ENCODE peak calls at places on chromosomes 2 and 18, in four cellular contexts. E is HFFc6; X is neural crest cell; P is CD4-positive, alpha-beta T cell. O is an unnamed sample.

GRCh38 chr2:110804915-110805314 is 72.5 kb downstream of the ACOXL start:
- DNase-seq in X (no peak), P (peak; percentile 8), E (no peak), O (no peak)

GRCh38 chr18:79439201-79440023 is 43.7 kb downstream of the NFATC1 start:
- DNase-seq in P (peak; percentile 29), E (peak; percentile 11), X (no peak), O (no peak)

GRCh38 chr18:44927127-44927849 is 246.6 kb downstream of the SETBP1 start:
- DNase-seq in X (no peak), P (no peak), E (peak; percentile 22), O (no peak)

GRCh38 chr18:58640428-58640805 is 11.5 kb upstream of the ALPK2 start:
- DNase-seq in X (no peak), E (no peak), P (no peak), O (no peak)

GRCh38 chr2:176109226-176109954 is 2.3 kb downstream of the HOXD11 start:
- DNase-seq in E (no peak), P (no peak), X (no peak), O (no peak)

GRCh38 chr18:4544131-4544530 is 89.0 kb upstream of the DLGAP1 start:
- DNase-seq in X (no peak), P (no peak), E (no peak), O (no peak)

GRCh38 chr18:10015941-10016819 is 102.4 kb downstream of the VAPA start:
- DNase-seq in P (no peak), X (no peak), E (peak; percentile 96), O (no peak)

GRCh38 chr2:122007577-122007976 is 252.1 kb downstream of the TSN start:
- DNase-seq in X (no peak), P (no peak), E (no peak), O (no peak)

GRCh38 chr2:6876299-6876698 is 1.3 kb upstream of the RSAD2 start:
- DNase-seq in E (no peak), X (no peak), P (no peak), O (no peak)

GRCh38 chr18:31015715-31016459 is 26.7 kb downstream of the DSC3 start:
- DNase-seq in P (no peak), X (no peak), E (no peak), O (no peak)

GRCh38 chr2:102660070-102660469 is 40.7 kb downstream of the SLC9A2 start:
- DNase-seq in P (no peak), X (no peak), E (no peak), O (no peak)

GRCh38 chr18:11514267-11514666 is 95.1 kb upstream of the SLC35G4 start:
- DNase-seq in P (no peak), X (no peak), E (no peak), O (no peak)

GRCh38 chr18:77209587-77209986 is 40.1 kb upstream of the GALR1 start:
- DNase-seq in E (peak; percentile 36), X (no peak), P (no peak), O (no peak)

GRCh38 chr18:13107074-13107473 is 111.5 kb upstream of the LDLRAD4 start:
- DNase-seq in P (no peak), X (no peak), E (no peak), O (no peak)

GRCh38 chr2:69095246-69095645 is 82.3 kb downstream of the ANTXR1 start:
- DNase-seq in E (peak; percentile 60), X (no peak), P (no peak), O (no peak)

GRCh38 chr2:37583867-37584266 is 87.6 kb downstream of the CDC42EP3 start:
- DNase-seq in X (no peak), P (no peak), E (peak; percentile 32), O (no peak)

GRCh38 chr2:12652723-12653122 is 64.0 kb upstream of the TRIB2 start:
- DNase-seq in P (no peak), E (no peak), X (no peak), O (no peak)

GRCh38 chr2:83022631-83023210 is 1436.4 kb downstream of the SUCLG1 start:
- DNase-seq in P (no peak), E (no peak), X (no peak), O (no peak)

GRCh38 chr2:203898697-203899096 is 31.1 kb downstream of the CTLA4 start:
- DNase-seq in X (no peak), E (no peak), P (no peak), O (no peak)

GRCh38 chr18:682833-683232 is 25.4 kb downstream of the TYMS start:
- DNase-seq in X (no peak), E (no peak), P (no peak), O (no peak)

GRCh38 chr2:220682616-220683015 is 889.5 kb downstream of the EPHA4 start:
- DNase-seq in P (no peak), E (peak; percentile 23), X (no peak), O (no peak)

GRCh38 chr18:79069792-79070151 is 578 bp downstream of the ATP9B start:
- DNase-seq in E (no peak), X (no peak), P (no peak), O (no peak)

GRCh38 chr2:47651296-47651695 is 131.6 kb upstream of the MSH6 start:
- DNase-seq in E (no peak), P (no peak), X (no peak), O (no peak)

GRCh38 chr2:25491966-25492532 is 150.3 kb upstream of the DNMT3A start:
- DNase-seq in P (no peak), X (no peak), E (no peak), O (no peak)

GRCh38 chr18:77106331-77106730 is 26.3 kb downstream of the MBP start:
- DNase-seq in X (no peak), P (peak; percentile 77), E (no peak), O (no peak)

GRCh38 chr2:45943231-45944044 is 292.0 kb downstream of the PRKCE start:
- DNase-seq in E (no peak), X (no peak), P (no peak), O (no peak)

GRCh38 chr2:6181525-6182270 is 489.5 kb downstream of the SOX11 start:
- DNase-seq in X (no peak), P (no peak), E (no peak), O (no peak)

GRCh38 chr2:153641046-153641445 is 162.5 kb upstream of the RPRM start:
- DNase-seq in P (no peak), E (no peak), X (no peak), O (no peak)

GRCh38 chr2:215210082-215210481 is 71.7 kb upstream of the ABCA12 start:
- DNase-seq in P (no peak), E (no peak), X (no peak), O (no peak)

GRCh38 chr2:176107731-176108181 is 676 bp downstream of the HOXD11 start:
- DNase-seq in E (no peak), P (no peak), X (no peak), O (no peak)

GRCh38 chr2:75475049-75475448 is 85.7 kb downstream of the EVA1A start:
- DNase-seq in P (no peak), X (no peak), E (no peak), O (no peak)

GRCh38 chr2:44615950-44616518 is 254.3 kb downstream of the CAMKMT start:
- DNase-seq in P (no peak), E (no peak), X (peak; percentile 2), O (no peak)

GRCh38 chr2:44623622-44624351 is 262.0 kb downstream of the CAMKMT start:
- DNase-seq in P (no peak), X (no peak), E (no peak), O (no peak)

GRCh38 chr2:44616616-44617266 is 255.0 kb downstream of the CAMKMT start:
- DNase-seq in P (no peak), X (no peak), E (no peak), O (no peak)

GRCh38 chr2:44618378-44619023 is 256.8 kb downstream of the CAMKMT start:
- DNase-seq in E (no peak), P (no peak), X (no peak), O (no peak)

DNA sequence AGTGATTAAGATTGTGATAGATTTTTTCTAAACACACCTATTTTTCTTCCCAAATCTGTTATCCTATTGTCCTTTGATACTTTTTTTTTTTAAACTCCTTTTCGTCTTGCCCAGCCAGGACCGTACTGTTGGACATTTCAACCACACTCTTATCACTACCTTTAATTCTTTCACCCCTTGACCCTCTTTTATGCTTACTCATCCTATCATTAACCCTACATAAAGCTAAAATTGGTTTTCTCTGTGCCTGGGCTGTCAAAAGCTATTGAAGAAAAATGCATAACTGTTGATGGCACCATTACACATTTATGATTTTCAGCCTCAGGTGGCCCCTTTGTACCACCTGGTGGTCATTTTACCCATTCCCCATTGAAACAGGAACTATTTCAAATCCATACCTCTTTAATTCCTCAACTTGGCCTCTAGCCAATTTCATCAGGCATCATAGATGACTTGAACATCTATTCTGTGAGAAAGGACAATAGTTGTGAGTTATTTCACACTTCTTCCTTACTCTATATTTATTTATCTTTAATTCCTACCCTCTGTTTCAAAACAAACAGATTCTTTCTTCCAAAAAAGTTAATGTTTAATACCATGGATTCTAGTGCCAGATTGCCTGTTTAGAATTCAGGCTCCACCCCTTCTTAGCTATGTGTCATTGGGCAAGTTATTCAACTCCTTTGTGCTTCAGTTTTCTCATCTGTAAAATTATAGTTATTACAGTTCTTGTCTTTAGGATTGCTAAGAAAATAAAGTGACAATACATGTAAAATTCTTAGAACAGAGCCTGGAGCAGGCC is 258.6 kb downstream of the CAMKMT start:
- DNase-seq in X (no peak), P (no peak), E (no peak), O (no peak)
- TF ChIP-seq CTCF in X (no peak), P (no peak), E (peak; percentile 25), O (no peak)

GRCh38 chr2:174901075-174901474 is 104.1 kb downstream of the CHN1 start:
- DNase-seq in P (no peak), X (no peak), E (peak; percentile 38), O (no peak)
- TF ChIP-seq CTCF in P (no peak), X (no peak), E (peak; percentile 12), O (no peak)

GRCh38 chr2:234996467-234997270 is 44.9 kb downstream of the SH3BP4 start:
- DNase-seq in P (no peak), E (peak; percentile 45), X (no peak), O (no peak)
- TF ChIP-seq CTCF in P (no peak), E (peak; percentile 36), X (no peak), O (no peak)

GRCh38 chr2:96144481-96145027 is 686 bp downstream of the DUSP2 start:
- DNase-seq in E (no peak), P (no peak), X (no peak), O (no peak)
- TF ChIP-seq CTCF in E (no peak), P (no peak), X (no peak), O (no peak)

GRCh38 chr18:7876354-7876753 is 309.2 kb downstream of the PTPRM start:
- DNase-seq in X (no peak), P (no peak), E (no peak), O (no peak)

GRCh38 chr18:7871560-7872456 is 304.7 kb downstream of the PTPRM start:
- DNase-seq in P (no peak), E (no peak), X (no peak), O (no peak)

GRCh38 chr18:7870855-7871254 is 303.7 kb downstream of the PTPRM start:
- DNase-seq in E (no peak), X (no peak), P (no peak), O (no peak)

GRCh38 chr18:7873316-7873715 is 306.2 kb downstream of the PTPRM start:
- DNase-seq in P (no peak), X (no peak), E (no peak), O (no peak)

DNA sequence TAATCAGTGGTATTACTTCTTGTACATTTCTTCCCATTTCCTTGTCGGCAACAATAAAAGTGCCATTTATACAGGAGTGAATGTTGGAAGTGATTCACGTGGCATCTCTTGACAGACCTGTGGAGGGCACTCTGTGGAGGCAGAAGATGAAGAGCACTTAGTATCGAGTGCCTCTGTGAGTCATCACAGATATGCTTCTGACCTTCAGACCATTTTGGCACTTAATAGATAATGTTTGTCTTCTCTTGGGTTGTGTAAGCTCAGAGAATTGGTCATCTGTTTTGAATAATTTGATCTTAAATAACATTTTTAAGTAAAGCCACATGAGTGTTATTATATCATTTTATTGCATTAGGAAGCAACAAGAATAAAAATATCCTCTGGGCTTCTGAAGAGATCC is 305.5 kb downstream of the PTPRM start:
- DNase-seq in P (no peak), X (no peak), E (peak; percentile 54), O (no peak)
- TF ChIP-seq CTCF in P (no peak), X (no peak), E (peak; percentile 58), O (no peak)